ENCODE peak calls at places on chromosomes 5 and 9, in four cellular contexts. P, T, I and K are unnamed samples. For H3K4me1, the result is how much of the 10 kb centered on the place peaks cover.

GRCh38 chr9:20597862-20598261 is 24.4 kb downstream of the MLLT3 start:
- DNase-seq in T (no peak), I (no peak), P (no peak), K (no peak)

GRCh38 chr5:143562935-143563334 is 159.4 kb upstream of the NR3C1 start:
- DNase-seq in P (peak), I (no peak), T (no peak), K (no peak)

GRCh38 chr9:121499427-121500164 is at the start of gene GGTA1:
- DNase-seq in T (peak), I (peak), P (peak), K (peak)

GRCh38 chr5:321233-321725 is at the start of gene AHRR:
- DNase-seq in P (peak), T (peak), I (peak), K (peak)

GRCh38 chr5:175003531-175003930 is 279.1 kb downstream of the MSX2 start:
- DNase-seq in I (no peak), P (no peak), T (no peak), K (no peak)

GRCh38 chr9:135040892-135041291 is 46.6 kb upstream of the OLFM1 start:
- DNase-seq in P (no peak), T (no peak), I (no peak), K (no peak)

GRCh38 chr9:121778252-121779225 is 127.1 kb downstream of the DAB2IP start:
- DNase-seq in P (peak), I (no peak), T (no peak), K (no peak)

GRCh38 chr9:91159664-91160121 is 202.0 kb downstream of the AUH start:
- DNase-seq in I (no peak), P (no peak), T (peak), K (peak)

GRCh38 chr9:11312976-11313375 is 700.2 kb upstream of the PTPRD start:
- DNase-seq in I (peak), P (no peak), T (no peak), K (no peak)

GRCh38 chr5:132787076-132787475 is 10.0 kb upstream of the SEPTIN8 start:
- DNase-seq in T (no peak), P (no peak), I (no peak), K (no peak)

GRCh38 chr5:160516696-160517530 is 95.3 kb downstream of the PTTG1 start:
- DNase-seq in T (no peak), I (peak), P (no peak), K (no peak)

GRCh38 chr5:122937914-122938313 is 92.5 kb downstream of the SNX24 start:
- DNase-seq in T (no peak), I (no peak), P (peak), K (peak)

DNA sequence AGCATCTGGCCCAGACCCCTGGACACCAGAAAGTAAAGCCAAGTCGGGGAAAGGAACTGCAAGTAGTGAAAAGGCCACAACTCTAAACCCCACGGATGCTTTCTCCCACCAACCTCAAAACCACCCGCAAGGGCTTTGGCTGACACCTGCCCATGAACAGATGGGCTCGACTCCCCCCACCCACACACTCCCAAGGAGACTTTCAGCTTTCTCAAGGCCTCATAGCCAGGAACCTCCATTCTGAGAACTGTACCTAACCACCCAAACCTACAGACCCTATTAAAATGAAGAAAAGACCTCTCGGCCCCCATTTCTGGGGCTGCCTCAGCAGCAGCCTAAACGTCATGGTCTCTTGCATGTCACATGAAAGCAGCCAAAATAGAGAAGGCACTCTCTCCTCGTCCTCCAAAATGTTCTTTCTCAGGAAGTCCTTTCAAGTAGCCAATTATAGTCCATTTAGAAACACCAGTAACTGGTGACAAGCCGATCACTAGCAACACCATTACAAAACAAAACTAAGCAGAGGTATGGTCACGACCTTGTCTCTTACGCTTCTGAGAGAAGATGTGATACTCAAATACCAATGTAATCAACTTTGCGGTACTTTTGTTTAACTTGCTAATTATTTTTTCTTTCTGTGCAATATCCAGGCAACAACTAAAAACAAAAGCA is 2.9 kb downstream of the B4GALT1 start:
- DNase-seq in I (peak), T (no peak), P (no peak), K (no peak)
- H3K4me1 ChIP-seq in I (half or more), T (half or more), P (half or more), K (half or more)

DNA sequence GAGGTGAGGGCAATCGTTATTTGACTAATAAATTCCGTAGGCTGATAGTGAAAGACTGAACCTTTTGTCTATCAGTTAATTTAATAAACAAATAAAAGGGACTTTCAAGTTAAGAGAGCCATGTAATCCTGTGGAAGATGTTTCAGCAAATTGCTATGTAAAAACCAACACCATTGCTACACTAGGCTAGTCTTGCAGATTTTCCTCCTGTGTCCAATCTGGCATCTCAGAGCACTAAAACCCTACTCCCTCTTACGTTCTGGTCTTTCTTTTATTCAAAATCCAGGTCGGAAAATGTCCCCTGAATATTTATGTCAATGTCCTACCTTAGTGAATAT is 478.8 kb upstream of the TNC start:
- DNase-seq in P (no peak), T (no peak), I (no peak), K (no peak)
- H3K4me1 ChIP-seq in P (under half), T (under half), I (under half), K (under half)

DNA sequence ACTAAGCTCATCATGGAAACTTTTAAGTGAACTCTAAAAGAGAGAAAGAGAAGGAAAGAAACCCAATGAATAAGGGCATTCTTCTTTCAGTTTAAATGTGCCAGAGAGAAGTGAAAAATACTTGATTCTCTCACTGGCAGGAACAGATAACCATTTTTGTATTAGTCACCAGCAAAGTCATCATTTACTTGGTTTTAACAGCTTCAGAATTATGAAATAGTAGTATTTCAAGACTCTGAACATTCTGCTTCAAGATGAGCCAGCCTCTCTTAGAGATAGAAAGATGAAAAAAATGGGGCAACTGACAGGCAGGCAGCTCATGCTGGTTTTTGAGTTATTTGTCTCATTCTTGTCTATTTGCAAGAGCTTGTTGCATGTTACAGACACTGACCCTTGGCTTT is 103.5 kb downstream of the GCNT1 start:
- DNase-seq in P (peak), T (no peak), I (no peak), K (no peak)
- H3K4me1 ChIP-seq in P (under half), T (under half), I (under half), K (under half)

GRCh38 chr9:89496645-89497044 is 1.3 kb downstream of the SEMA4D start:
- DNase-seq in P (no peak), T (peak), I (no peak), K (no peak)
- H3K4me1 ChIP-seq in P (under half), T (under half), I (under half), K (under half)

DNA sequence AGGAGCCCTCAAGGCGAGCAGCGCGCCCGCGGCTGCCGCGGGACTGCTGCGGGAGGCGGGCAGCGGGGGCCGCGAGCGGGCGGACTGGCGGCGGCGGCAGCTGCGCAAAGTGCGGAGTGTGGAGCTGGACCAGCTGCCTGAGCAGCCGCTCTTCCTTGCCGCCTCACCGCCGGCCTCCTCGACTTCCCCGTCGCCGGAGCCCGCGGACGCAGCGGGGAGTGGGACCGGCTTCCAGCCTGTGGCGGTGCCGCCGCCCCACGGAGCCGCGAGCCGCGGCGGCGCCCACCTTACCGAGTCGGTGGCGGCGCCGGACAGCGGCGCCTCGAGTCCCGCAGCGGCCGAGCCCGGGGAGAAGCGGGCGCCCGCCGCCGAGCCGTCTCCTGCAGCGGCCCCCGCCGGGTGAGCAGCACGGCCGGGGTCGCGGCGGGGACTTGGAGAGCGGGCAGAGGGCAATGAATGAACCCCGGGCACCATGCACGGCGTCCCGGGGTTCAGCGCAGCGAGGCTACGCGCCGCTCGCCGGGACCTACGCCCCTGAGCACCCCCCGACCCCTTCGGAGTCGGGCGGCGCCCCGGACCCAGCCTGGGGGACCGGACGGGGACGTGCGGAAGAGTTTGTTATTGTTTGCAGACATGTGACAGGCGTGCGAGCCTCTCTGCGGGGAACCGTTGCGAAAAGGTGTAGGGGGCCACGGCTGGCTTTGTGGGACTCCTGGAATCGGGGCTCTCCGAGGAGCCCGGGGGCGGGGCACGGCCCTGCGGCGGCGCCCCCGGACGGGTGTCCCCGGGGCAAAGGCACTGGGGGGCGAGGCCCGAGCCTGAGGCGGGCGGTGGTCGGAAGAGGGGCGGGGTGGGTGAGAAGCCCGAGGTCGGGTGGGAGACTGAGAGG is 552 bp downstream of the MAP3K1 start:
- DNase-seq in T (peak), P (peak), I (peak), K (peak)
- H3K4me1 ChIP-seq in T (under half), P (under half), I (under half), K (under half)

DNA sequence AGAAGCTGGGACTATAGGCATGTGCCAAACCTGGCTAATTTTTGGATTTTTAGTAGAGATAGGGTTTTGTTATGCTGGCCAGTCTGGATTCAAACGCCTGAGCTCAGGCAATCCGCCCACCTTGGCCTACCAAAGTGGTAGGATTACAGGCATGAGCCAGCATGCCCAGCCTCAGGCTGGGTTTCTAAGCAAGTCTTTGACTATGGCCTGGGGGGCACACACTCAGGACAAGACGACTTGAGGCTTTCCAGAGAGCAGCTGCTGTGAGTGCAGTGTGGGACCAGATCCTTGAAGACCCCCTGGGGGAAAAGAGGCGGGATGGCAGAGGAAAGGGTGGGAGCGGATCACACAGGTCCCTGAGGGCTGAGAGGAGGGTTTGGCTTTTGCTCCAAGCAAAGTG is 47.0 kb upstream of the FUBP3 start:
- DNase-seq in T (no peak), I (no peak), P (no peak), K (no peak)
- H3K4me1 ChIP-seq in T (under half), I (under half), P (under half), K (under half)

DNA sequence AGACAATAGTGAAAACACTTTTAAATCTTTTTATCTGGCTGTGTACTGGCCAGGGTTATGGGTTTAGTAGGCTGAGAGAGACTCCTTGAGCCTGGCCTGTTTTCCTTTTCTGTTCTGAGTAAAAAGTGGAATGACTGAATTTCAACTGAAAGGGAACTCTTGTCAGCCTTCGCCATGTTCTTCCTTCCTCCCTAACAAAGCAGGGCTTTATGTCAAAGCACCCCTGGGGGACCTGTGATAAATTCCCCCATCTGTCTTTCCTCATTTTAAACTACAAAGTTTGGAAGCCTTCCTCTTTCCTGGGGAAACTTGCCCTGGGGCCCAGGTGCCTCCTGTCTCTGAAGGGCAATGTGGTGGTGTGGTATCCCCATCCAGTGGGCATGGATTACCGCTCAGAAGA is 29.7 kb downstream of the LARP1 start:
- DNase-seq in P (no peak), T (no peak), I (no peak), K (no peak)
- H3K4me1 ChIP-seq in P (under half), T (half or more), I (under half), K (half or more)

GRCh38 chr9:19114680-19115270 is 12.1 kb upstream of the HAUS6 start:
- DNase-seq in T (no peak), I (no peak), P (peak), K (no peak)
- H3K4me1 ChIP-seq in T (under half), I (under half), P (under half), K (under half)

GRCh38 chr9:95211028-95211427 is 106.5 kb downstream of the FANCC start:
- DNase-seq in T (no peak), I (peak), P (no peak), K (no peak)
- H3K4me1 ChIP-seq in T (under half), I (under half), P (under half), K (under half)